ENCODE peak calls at places on chromosome 15, in five cellular contexts. One of them, this sample, is unnamed.

GRCh38 chr15:99155961-99156443 is 51.1 kb downstream of the SYNM start:
- DNase-seq in A549: no peak
- DNase-seq in transverse colon: no peak
- DNase-seq in ovary: no peak
- DNase-seq in K562: peak; percentile 34
- DNase-seq in this sample: no peak

GRCh38 chr15:38253448-38253847 is 812 bp downstream of the SPRED1 start:
- DNase-seq in A549: peak; percentile 51
- DNase-seq in transverse colon: peak; percentile 13
- DNase-seq in ovary: no peak
- DNase-seq in K562: peak; percentile 66
- DNase-seq in this sample: no peak

GRCh38 chr15:101600024-101600423 is 52.2 kb downstream of the TM2D3 start:
- DNase-seq in A549: no peak
- DNase-seq in transverse colon: no peak
- DNase-seq in ovary: no peak
- DNase-seq in K562: no peak
- DNase-seq in this sample: no peak

GRCh38 chr15:69576035-69576526 is 123.5 kb downstream of the RPLP1 start:
- DNase-seq in A549: peak; percentile 68
- DNase-seq in transverse colon: peak; percentile 76
- DNase-seq in ovary: no peak
- DNase-seq in K562: no peak
- DNase-seq in this sample: no peak

GRCh38 chr15:45714501-45715488 is 80.0 kb downstream of the SQOR start:
- DNase-seq in A549: peak; percentile 60
- DNase-seq in transverse colon: peak; percentile 65
- DNase-seq in ovary: peak; percentile 28
- DNase-seq in K562: peak; percentile 60
- DNase-seq in this sample: peak; percentile 81

GRCh38 chr15:60548101-60548500 is 69.2 kb upstream of the ICE2 start:
- DNase-seq in A549: no peak
- DNase-seq in transverse colon: no peak
- DNase-seq in ovary: no peak
- DNase-seq in K562: no peak
- DNase-seq in this sample: no peak

GRCh38 chr15:97745481-97746071 is 214.9 kb upstream of the ARRDC4 start:
- DNase-seq in A549: peak; percentile 60
- DNase-seq in transverse colon: peak; percentile 48
- DNase-seq in ovary: no peak
- DNase-seq in K562: peak; percentile 59
- DNase-seq in this sample: no peak

GRCh38 chr15:101394056-101394630 is 95.4 kb downstream of the PCSK6 start:
- DNase-seq in A549: no peak
- DNase-seq in transverse colon: no peak
- DNase-seq in ovary: no peak
- DNase-seq in K562: no peak
- DNase-seq in this sample: no peak

GRCh38 chr15:84976746-84977345 is 4.8 kb upstream of the PDE8A start:
- DNase-seq in A549: no peak
- DNase-seq in transverse colon: no peak
- DNase-seq in ovary: no peak
- DNase-seq in K562: no peak
- DNase-seq in this sample: no peak

GRCh38 chr15:88744548-88745020 is 58.7 kb upstream of the ACAN start:
- DNase-seq in A549: no peak
- DNase-seq in transverse colon: no peak
- DNase-seq in ovary: no peak
- DNase-seq in K562: no peak
- DNase-seq in this sample: no peak

GRCh38 chr15:50250789-50251394 is 14.6 kb downstream of the HDC start:
- DNase-seq in A549: no peak
- DNase-seq in transverse colon: no peak
- DNase-seq in ovary: no peak
- DNase-seq in K562: no peak
- DNase-seq in this sample: no peak

GRCh38 chr15:48385431-48385830 is 54.2 kb downstream of the DUT start:
- DNase-seq in A549: no peak
- DNase-seq in transverse colon: no peak
- DNase-seq in ovary: no peak
- DNase-seq in K562: no peak
- DNase-seq in this sample: no peak

GRCh38 chr15:89167267-89168176 is 53.9 kb downstream of the RLBP1 start:
- DNase-seq in A549: peak; percentile 44
- DNase-seq in transverse colon: no peak
- DNase-seq in ovary: no peak
- DNase-seq in K562: peak; percentile 49
- DNase-seq in this sample: no peak

GRCh38 chr15:99961011-99961441 is 227.8 kb upstream of the LYSMD4 start:
- DNase-seq in A549: peak; percentile 34
- DNase-seq in transverse colon: no peak
- DNase-seq in ovary: peak; percentile 30
- DNase-seq in K562: peak; percentile 34
- DNase-seq in this sample: peak; percentile 39

GRCh38 chr15:62459875-62460274 is 294.8 kb upstream of the C2CD4B start:
- DNase-seq in A549: no peak
- DNase-seq in transverse colon: no peak
- DNase-seq in ovary: no peak
- DNase-seq in K562: no peak
- DNase-seq in this sample: no peak

GRCh38 chr15:95684126-95684525 is 646.4 kb upstream of the NR2F2 start:
- DNase-seq in A549: no peak
- DNase-seq in transverse colon: no peak
- DNase-seq in ovary: no peak
- DNase-seq in K562: no peak
- DNase-seq in this sample: no peak

GRCh38 chr15:50911641-50912040 is 3.2 kb downstream of the AP4E1 start:
- DNase-seq in A549: no peak
- DNase-seq in transverse colon: no peak
- DNase-seq in ovary: no peak
- DNase-seq in K562: no peak
- DNase-seq in this sample: no peak

GRCh38 chr15:67186688-67187087 is 67.8 kb downstream of the AAGAB start:
- DNase-seq in A549: no peak
- DNase-seq in transverse colon: no peak
- DNase-seq in ovary: no peak
- DNase-seq in K562: no peak
- DNase-seq in this sample: no peak

GRCh38 chr15:48946088-48946839 is 17.5 kb downstream of the SHC4 start:
- DNase-seq in A549: peak; percentile 50
- DNase-seq in transverse colon: no peak
- DNase-seq in ovary: no peak
- DNase-seq in K562: peak; percentile 58
- DNase-seq in this sample: no peak

GRCh38 chr15:48500595-48500994 is 144.9 kb downstream of the FBN1 start:
- DNase-seq in A549: no peak
- DNase-seq in transverse colon: no peak
- DNase-seq in ovary: no peak
- DNase-seq in K562: no peak
- DNase-seq in this sample: no peak

GRCh38 chr15:42675021-42675420 is 61.9 kb downstream of the CDAN1 start:
- DNase-seq in A549: no peak
- DNase-seq in transverse colon: no peak
- DNase-seq in ovary: no peak
- DNase-seq in K562: no peak
- DNase-seq in this sample: no peak

GRCh38 chr15:31606942-31607497 is 280.4 kb downstream of the KLF13 start:
- DNase-seq in A549: no peak
- DNase-seq in transverse colon: no peak
- DNase-seq in ovary: no peak
- DNase-seq in K562: no peak
- DNase-seq in this sample: no peak

GRCh38 chr15:90818251-90819210 is 49.9 kb upstream of the FURIN start:
- DNase-seq in A549: no peak
- DNase-seq in transverse colon: no peak
- DNase-seq in ovary: no peak
- DNase-seq in K562: peak; percentile 42
- DNase-seq in this sample: peak; percentile 74

GRCh38 chr15:83653639-83654378 is at the start of gene ADAMTSL3:
- DNase-seq in A549: peak; percentile 49
- DNase-seq in transverse colon: peak; percentile 66
- DNase-seq in ovary: peak; percentile 76
- DNase-seq in K562: no peak
- DNase-seq in this sample: peak; percentile 92

GRCh38 chr15:100958326-100959065 is 39.3 kb downstream of the LRRK1 start:
- DNase-seq in A549: peak; percentile 90
- DNase-seq in transverse colon: no peak
- DNase-seq in ovary: no peak
- DNase-seq in K562: no peak
- DNase-seq in this sample: no peak

GRCh38 chr15:60370804-60371700 is 26.7 kb downstream of the ANXA2 start:
- DNase-seq in A549: peak; percentile 98
- DNase-seq in transverse colon: peak; percentile 73
- DNase-seq in ovary: peak; percentile 79
- DNase-seq in K562: no peak
- DNase-seq in this sample: peak; percentile 91

GRCh38 chr15:90004252-90004651 is 3.1 kb downstream of the ZNF710 start:
- DNase-seq in A549: no peak
- DNase-seq in transverse colon: no peak
- DNase-seq in ovary: peak; percentile 23
- DNase-seq in K562: no peak
- DNase-seq in this sample: no peak

GRCh38 chr15:56353119-56353518 is 12.1 kb upstream of the TEX9 start:
- DNase-seq in A549: no peak
- DNase-seq in transverse colon: no peak
- DNase-seq in ovary: no peak
- DNase-seq in K562: no peak
- DNase-seq in this sample: no peak

GRCh38 chr15:31901501-31901900 is 128.8 kb upstream of the CHRNA7 start:
- DNase-seq in A549: no peak
- DNase-seq in transverse colon: no peak
- DNase-seq in ovary: no peak
- DNase-seq in K562: no peak
- DNase-seq in this sample: no peak

GRCh38 chr15:92228830-92229229 is 164.9 kb upstream of the ST8SIA2 start:
- DNase-seq in A549: no peak
- DNase-seq in transverse colon: no peak
- DNase-seq in ovary: no peak
- DNase-seq in K562: no peak
- DNase-seq in this sample: no peak

GRCh38 chr15:59522988-59523461 is 85.0 kb downstream of the FAM81A start:
- DNase-seq in A549: no peak
- DNase-seq in transverse colon: no peak
- DNase-seq in ovary: no peak
- DNase-seq in K562: no peak
- DNase-seq in this sample: no peak

GRCh38 chr15:68574051-68574450 is 4.7 kb upstream of the CORO2B start:
- DNase-seq in A549: no peak
- DNase-seq in transverse colon: no peak
- DNase-seq in ovary: no peak
- DNase-seq in K562: no peak
- DNase-seq in this sample: no peak

GRCh38 chr15:38195191-38195901 is 57.3 kb upstream of the SPRED1 start:
- DNase-seq in A549: no peak
- DNase-seq in transverse colon: no peak
- DNase-seq in ovary: no peak
- DNase-seq in K562: no peak
- DNase-seq in this sample: no peak

GRCh38 chr15:69760890-69761568 is 308.4 kb downstream of the RPLP1 start:
- DNase-seq in A549: peak; percentile 37
- DNase-seq in transverse colon: peak; percentile 34
- DNase-seq in ovary: peak; percentile 72
- DNase-seq in K562: peak; percentile 6
- DNase-seq in this sample: peak; percentile 81

GRCh38 chr15:45307230-45307924 is 55.3 kb downstream of the SLC28A2 start:
- DNase-seq in A549: peak; percentile 23
- DNase-seq in transverse colon: no peak
- DNase-seq in ovary: no peak
- DNase-seq in K562: peak; percentile 6
- DNase-seq in this sample: no peak

GRCh38 chr15:25776071-25776740 is 86.9 kb downstream of the ATP10A start:
- DNase-seq in A549: no peak
- DNase-seq in transverse colon: no peak
- DNase-seq in ovary: no peak
- DNase-seq in K562: no peak
- DNase-seq in this sample: no peak

GRCh38 chr15:63971427-63971805 is 74.9 kb downstream of the DAPK2 start:
- DNase-seq in A549: no peak
- DNase-seq in transverse colon: peak; percentile 42
- DNase-seq in ovary: no peak
- DNase-seq in K562: peak; percentile 73
- DNase-seq in this sample: no peak

GRCh38 chr15:69755571-69756310 is 303.1 kb downstream of the RPLP1 start:
- DNase-seq in A549: no peak
- DNase-seq in transverse colon: peak; percentile 46
- DNase-seq in ovary: no peak
- DNase-seq in K562: no peak
- DNase-seq in this sample: no peak

GRCh38 chr15:96728591-96728990 is 398.1 kb downstream of the NR2F2 start:
- DNase-seq in A549: no peak
- DNase-seq in transverse colon: no peak
- DNase-seq in ovary: no peak
- DNase-seq in K562: no peak
- DNase-seq in this sample: no peak

GRCh38 chr15:36878745-36879262 is 221.5 kb downstream of the MEIS2 start:
- DNase-seq in A549: no peak
- DNase-seq in transverse colon: no peak
- DNase-seq in ovary: no peak
- DNase-seq in K562: no peak
- DNase-seq in this sample: no peak
- H3K4me3 ChIP-seq in A549: no peak overlapping the region
- H3K4me3 ChIP-seq in transverse colon: no peak overlapping the region
- H3K4me3 ChIP-seq in ovary: no peak overlapping the region
- H3K4me3 ChIP-seq in K562: no peak overlapping the region
- H3K4me3 ChIP-seq in this sample: no peak overlapping the region

GRCh38 chr15:34297059-34297458 is 40.5 kb downstream of the SLC12A6 start:
- DNase-seq in A549: no peak
- DNase-seq in transverse colon: no peak
- DNase-seq in ovary: no peak
- DNase-seq in K562: no peak
- DNase-seq in this sample: no peak
- TF ChIP-seq POLR2A in A549: no peak
- TF ChIP-seq POLR2A in transverse colon: no peak
- TF ChIP-seq POLR2A in ovary: no peak
- TF ChIP-seq POLR2A in K562: no peak
- TF ChIP-seq POLR2A in this sample: no peak

GRCh38 chr15:58063612-58064011 is 1.9 kb downstream of the ALDH1A2 start:
- DNase-seq in A549: no peak
- DNase-seq in transverse colon: no peak
- DNase-seq in ovary: no peak
- DNase-seq in K562: no peak
- DNase-seq in this sample: no peak
- H3K4me3 ChIP-seq in A549: no peak overlapping the region
- H3K4me3 ChIP-seq in transverse colon: no peak overlapping the region
- H3K4me3 ChIP-seq in ovary: peak overlapping the region; percentile 58
- H3K4me3 ChIP-seq in K562: peak overlapping the region; percentile 89
- H3K4me3 ChIP-seq in this sample: no peak overlapping the region

GRCh38 chr15:40160689-40161688 is at the start of gene BUB1B:
- DNase-seq in A549: peak; percentile 89
- DNase-seq in transverse colon: peak; percentile 93
- DNase-seq in ovary: peak; percentile 91
- DNase-seq in K562: peak; percentile 97
- DNase-seq in this sample: peak; percentile 95
- TF ChIP-seq POLR2A in A549: peak; percentile 19
- TF ChIP-seq POLR2A in transverse colon: no peak
- TF ChIP-seq POLR2A in ovary: no peak
- TF ChIP-seq POLR2A in K562: peak; percentile 94
- TF ChIP-seq POLR2A in this sample: no peak

GRCh38 chr15:52256366-52256765 is 39.2 kb downstream of the MYO5C start:
- DNase-seq in A549: peak; percentile 80
- DNase-seq in transverse colon: peak; percentile 79
- DNase-seq in ovary: peak; percentile 76
- DNase-seq in K562: peak; percentile 76
- DNase-seq in this sample: peak; percentile 82
- H3K4me3 ChIP-seq in A549: no peak overlapping the region
- H3K4me3 ChIP-seq in transverse colon: no peak overlapping the region
- H3K4me3 ChIP-seq in ovary: no peak overlapping the region
- H3K4me3 ChIP-seq in K562: no peak overlapping the region
- H3K4me3 ChIP-seq in this sample: no peak overlapping the region